ENCODE peak calls at places on chromosome 16, in six cellular contexts. R is naive B cell; V is NCI-H345; U is iris pigment epithelial cell; F is activated T-cell treated with anti-CD3 and anti-CD28 coated beads, Interleukin-2, amount 50 U/mL, for 72 hours; J is activated CD8-positive, alpha-beta T cell treated with anti-CD3 and anti-CD28 coated beads for 36 hours. E is an unnamed sample.
A peak's percentile ranks its signal among the peaks of the same experiment; 100 is the strongest.

GRCh38 chr16:69494993-69495392 is 70.6 kb downstream of the CYB5B start:
- DNase-seq in R (no peak), V (no peak), U (peak; percentile 34), F (peak; percentile 63), J (peak; percentile 72), E (no peak)

GRCh38 chr16:3963203-3963602 is 82.7 kb upstream of the CREBBP start:
- DNase-seq in R (peak; percentile 68), V (no peak), U (no peak), F (peak; percentile 17), J (peak; percentile 38), E (peak; percentile 12)

GRCh38 chr16:67227567-67227921 is 614 bp downstream of the TMEM208 start:
- DNase-seq in R (no peak), V (no peak), U (no peak), F (no peak), J (no peak), E (no peak)

GRCh38 chr16:85836706-85837582 is 37.4 kb downstream of the COX4I1 start:
- DNase-seq in R (no peak), V (no peak), U (no peak), F (no peak), J (no peak), E (no peak)

GRCh38 chr16:27441998-27442397 is 40.0 kb downstream of the IL21R start:
- DNase-seq in R (no peak), V (no peak), U (no peak), F (no peak), J (no peak), E (no peak)

GRCh38 chr16:48949636-48950035 is 332.0 kb downstream of the CBLN1 start:
- DNase-seq in R (no peak), V (no peak), U (no peak), F (no peak), J (no peak), E (no peak)

GRCh38 chr16:21626659-21627277 is 25.6 kb downstream of the IGSF6 start:
- DNase-seq in R (no peak), V (no peak), U (peak; percentile 97), F (no peak), J (peak; percentile 45), E (peak; percentile 99)

GRCh38 chr16:77211880-77212735 is 12.9 kb downstream of the SYCE1L start:
- DNase-seq in R (peak; percentile 66), V (peak; percentile 92), U (peak; percentile 29), F (peak; percentile 87), J (peak; percentile 81), E (no peak)

GRCh38 chr16:85270365-85270764 is 158.1 kb upstream of the CIBAR2 start:
- DNase-seq in R (no peak), V (no peak), U (no peak), F (no peak), J (no peak), E (no peak)

GRCh38 chr16:86663691-86664517 is 85.6 kb downstream of the FOXL1 start:
- DNase-seq in R (no peak), V (no peak), U (peak; percentile 51), F (peak; percentile 53), J (peak; percentile 4), E (no peak)

GRCh38 chr16:138049-138417 is 440 bp downstream of the NPRL3 start:
- DNase-seq in R (peak; percentile 24), V (no peak), U (no peak), F (peak; percentile 37), J (peak; percentile 37), E (no peak)

GRCh38 chr16:79599256-79599836 is 1.2 kb downstream of the MAF start:
- DNase-seq in R (peak; percentile 35), V (peak; percentile 13), U (peak; percentile 21), F (peak; percentile 34), J (peak; percentile 20), E (no peak)

GRCh38 chr16:49019826-49020401 is 261.7 kb downstream of the CBLN1 start:
- DNase-seq in R (no peak), V (peak; percentile 0), U (no peak), F (no peak), J (no peak), E (no peak)

GRCh38 chr16:31819386-31819785 is 54.2 kb upstream of the ZNF267 start:
- DNase-seq in R (no peak), V (no peak), U (no peak), F (no peak), J (no peak), E (no peak)

GRCh38 chr16:1413684-1414531 is 596 bp downstream of the UNKL start:
- DNase-seq in R (peak; percentile 60), V (peak; percentile 50), U (peak; percentile 41), F (peak; percentile 82), J (peak; percentile 81), E (no peak)

GRCh38 chr16:27325736-27326135 is 12.0 kb downstream of the IL4R start:
- DNase-seq in R (no peak), V (no peak), U (no peak), F (no peak), J (no peak), E (no peak)

GRCh38 chr16:55280622-55281021 is 43.4 kb upstream of the IRX6 start:
- DNase-seq in R (no peak), V (no peak), U (no peak), F (no peak), J (no peak), E (peak; percentile 28)

GRCh38 chr16:77197747-77198146 is 1.5 kb upstream of the SYCE1L start:
- DNase-seq in R (no peak), V (no peak), U (no peak), F (no peak), J (no peak), E (no peak)

GRCh38 chr16:47965439-47965838 is 190.4 kb downstream of the ABCC12 start:
- DNase-seq in R (no peak), V (no peak), U (peak; percentile 54), F (no peak), J (no peak), E (no peak)